ENCODE peak calls at places on chromosomes 11 and 22, in four cellular contexts. A is effector CD4-positive, alpha-beta T cell; T is T-helper 1 cell; I is esophagus squamous epithelium. X is an unnamed sample.

GRCh38 chr11:94104734-94105133 is 23.9 kb upstream of the PANX1 start:
- DNase-seq in A (no peak), T (no peak), I (no peak), X (no peak)

GRCh38 chr11:27699242-27699925 is 871 bp downstream of the BDNF start:
- DNase-seq in I (no peak), T (no peak), A (no peak), X (peak)

GRCh38 chr11:26976389-26976788 is 17.5 kb upstream of the FIBIN start:
- DNase-seq in T (no peak), I (no peak), A (no peak), X (peak)

GRCh38 chr11:6962673-6963072 is 36.4 kb downstream of the ZNF215 start:
- DNase-seq in I (no peak), T (no peak), A (no peak), X (no peak)

GRCh38 chr22:48366056-48366455 is 1461.6 kb downstream of the BRD1 start:
- DNase-seq in A (no peak), I (no peak), T (no peak), X (no peak)

GRCh38 chr22:21707677-21708076 is 27.9 kb downstream of the YPEL1 start:
- DNase-seq in T (no peak), A (no peak), I (no peak), X (no peak)

GRCh38 chr11:14082338-14082737 is 119.8 kb downstream of the SPON1 start:
- DNase-seq in A (no peak), T (no peak), I (no peak), X (no peak)

GRCh38 chr11:68051191-68052136 is 12.6 kb downstream of the TCIRG1 start:
- DNase-seq in T (no peak), I (no peak), A (no peak), X (no peak)

GRCh38 chr11:74004046-74004693 is 4.7 kb downstream of the UCP3 start:
- DNase-seq in T (no peak), A (no peak), I (no peak), X (no peak)

GRCh38 chr11:92670293-92670890 is 299.1 kb upstream of the MTNR1B start:
- DNase-seq in A (no peak), I (no peak), T (no peak), X (no peak)

GRCh38 chr11:46338988-46339666 is 8.1 kb upstream of the DGKZ start:
- DNase-seq in T (no peak), I (no peak), A (no peak), X (no peak)

GRCh38 chr22:50011447-50012200 is 941 bp downstream of the IL17REL start:
- DNase-seq in I (no peak), T (no peak), A (no peak), X (no peak)

GRCh38 chr11:70882716-70883085 is 369.7 kb downstream of the SHANK2 start:
- DNase-seq in A (no peak), I (no peak), T (no peak), X (no peak)

GRCh38 chr11:91984033-91984568 is 240.5 kb upstream of the FAT3 start:
- DNase-seq in A (no peak), I (no peak), T (no peak), X (no peak)

GRCh38 chr11:121366970-121367369 is 74.4 kb downstream of the SC5D start:
- DNase-seq in T (no peak), I (no peak), A (no peak), X (no peak)

GRCh38 chr11:86818466-86819282 is 18.3 kb downstream of the PRSS23 start:
- DNase-seq in T (no peak), A (no peak), I (no peak), X (peak)

GRCh38 chr11:36186340-36186739 is 102.9 kb downstream of the COMMD9 start:
- DNase-seq in I (no peak), A (no peak), T (no peak), X (no peak)

GRCh38 chr22:38177926-38178604 is 3.6 kb downstream of the PLA2G6 start:
- DNase-seq in T (no peak), A (no peak), I (no peak), X (peak)

GRCh38 chr11:61026121-61027031 is 54.9 kb downstream of the CD6 start:
- DNase-seq in A (peak), I (no peak), T (peak), X (no peak)

GRCh38 chr22:29780781-29781676 is 13.9 kb downstream of the UQCR10 start:
- DNase-seq in T (no peak), A (no peak), I (no peak), X (no peak)

GRCh38 chr22:48605856-48606255 is 1221.8 kb downstream of the BRD1 start:
- DNase-seq in I (no peak), A (no peak), T (no peak), X (no peak)

GRCh38 chr22:38569972-38570840 is at the start of gene DMC1:
- DNase-seq in A (peak), T (peak), I (peak), X (peak)

GRCh38 chr11:111044751-111045407 is 200.6 kb upstream of the POU2AF2 start:
- DNase-seq in T (no peak), A (no peak), I (no peak), X (no peak)

GRCh38 chr11:1942541-1943260 is 4.4 kb upstream of the MRPL23 start:
- DNase-seq in A (no peak), T (no peak), I (no peak), X (no peak)

X was measured in LoVo.